ENCODE peak calls at places on chromosomes 6 and 20, in four cellular contexts. Q, I, A and W are unnamed samples.

GRCh38 chr20:40563296-40563950 is 125.6 kb downstream of the MAFB start:
- DNase-seq in A (peak), I (no peak), Q (no peak), W (no peak)

GRCh38 chr6:31829633-31830492 is 2.3 kb downstream of the HSPA1B start:
- DNase-seq in A (peak), Q (peak), I (no peak), W (no peak)

GRCh38 chr6:88376197-88376596 is 210.1 kb upstream of the CNR1 start:
- DNase-seq in I (no peak), A (no peak), Q (no peak), W (no peak)

GRCh38 chr6:142902636-142903053 is 42.3 kb downstream of the HIVEP2 start:
- DNase-seq in I (no peak), A (peak), Q (no peak), W (no peak)

GRCh38 chr6:108559884-108560462 is 744 bp upstream of the FOXO3 start:
- DNase-seq in I (peak), A (peak), Q (no peak), W (no peak)

GRCh38 chr6:154292855-154293519 is 63.6 kb downstream of the IPCEF1 start:
- DNase-seq in I (no peak), Q (no peak), A (peak), W (no peak)

GRCh38 chr6:129774697-129775447 is 64.9 kb upstream of the ARHGAP18 start:
- DNase-seq in I (peak), Q (peak), A (peak), W (peak)

GRCh38 chr6:147935656-147936055 is 407.0 kb upstream of the SASH1 start:
- DNase-seq in A (no peak), I (no peak), Q (no peak), W (no peak)

GRCh38 chr20:35463455-35464300 is 8.3 kb downstream of the CEP250 start:
- DNase-seq in I (peak), A (peak), Q (peak), W (no peak)

GRCh38 chr6:119858901-119859300 is 509.3 kb upstream of the MAN1A1 start:
- DNase-seq in A (peak), Q (no peak), I (no peak), W (no peak)

GRCh38 chr6:11218827-11219826 is 13.3 kb downstream of the NEDD9 start:
- DNase-seq in Q (peak), I (no peak), A (peak), W (no peak)

GRCh38 chr6:139577124-139577800 is 202.8 kb upstream of the CITED2 start:
- DNase-seq in I (no peak), Q (no peak), A (peak), W (no peak)

GRCh38 chr6:8375916-8376315 is 59.4 kb downstream of the SLC35B3 start:
- DNase-seq in Q (no peak), I (no peak), A (no peak), W (no peak)

GRCh38 chr20:54212226-54212625 is 4.3 kb downstream of the PFDN4 start:
- DNase-seq in Q (no peak), I (no peak), A (peak), W (no peak)

GRCh38 chr6:42369568-42369967 is 82.2 kb downstream of the TRERF1 start:
- DNase-seq in A (no peak), I (no peak), Q (no peak), W (no peak)

GRCh38 chr6:108768176-108768555 is 80.1 kb upstream of the ARMC2 start:
- DNase-seq in Q (no peak), I (no peak), A (no peak), W (no peak)

GRCh38 chr6:134374486-134374885 is 56.6 kb upstream of the SGK1 start:
- DNase-seq in Q (no peak), A (peak), I (no peak), W (no peak)

GRCh38 chr20:47432251-47433210 is 69.2 kb upstream of the NCOA3 start:
- DNase-seq in A (peak), Q (no peak), I (no peak), W (no peak)

GRCh38 chr20:44586289-44586911 is 4.0 kb downstream of the PKIG start:
- DNase-seq in I (no peak), Q (no peak), A (no peak), W (no peak)

GRCh38 chr6:93017213-93017612 is 402.1 kb downstream of the EPHA7 start:
- DNase-seq in I (no peak), Q (no peak), A (no peak), W (no peak)

GRCh38 chr6:95318137-95318536 is 259.2 kb upstream of the MANEA start:
- DNase-seq in Q (no peak), I (no peak), A (no peak), W (no peak)

GRCh38 chr6:41411961-41412360 is 76.6 kb downstream of the NCR2 start:
- DNase-seq in A (no peak), Q (no peak), I (no peak), W (no peak)

GRCh38 chr6:24935753-24936152 is at the start of gene RIPOR2:
- DNase-seq in I (no peak), Q (no peak), A (no peak), W (no peak)

GRCh38 chr20:30281584-30282197 is 975.8 kb upstream of the DEFB115 start:
- DNase-seq in I (no peak), Q (no peak), A (peak), W (no peak)

GRCh38 chr6:5175635-5176034 is 85.1 kb downstream of the LYRM4 start:
- DNase-seq in I (no peak), Q (no peak), A (no peak), W (no peak)